ENCODE peak calls at places on chromosomes 3 and 15, in five cellular contexts. K is CD8-positive, alpha-beta T cell; W is left lung; I is tibial artery; R is ovary. B is an unnamed sample.
A peak's percentile ranks its signal among the peaks of the same experiment; 100 is the strongest.

GRCh38 chr3:83435173-83435572 is 1523.6 kb upstream of the CADM2 start:
- DNase-seq in K (no peak), W (no peak), R (no peak), I (no peak), B (no peak)

GRCh38 chr15:48547305-48547704 is 98.2 kb downstream of the FBN1 start:
- DNase-seq in I (no peak), W (no peak), K (no peak), R (no peak), B (no peak)

GRCh38 chr15:77384086-77384485 is 35.8 kb downstream of the PEAK1 start:
- DNase-seq in W (no peak), I (no peak), R (no peak), K (no peak), B (no peak)

GRCh38 chr3:140765246-140765645 is 87.4 kb downstream of the TRIM42 start:
- DNase-seq in K (no peak), I (no peak), W (no peak), R (no peak), B (no peak)

GRCh38 chr15:36571301-36571700 is 8.1 kb upstream of the CDIN1 start:
- DNase-seq in R (no peak), K (no peak), I (no peak), W (no peak), B (no peak)

GRCh38 chr3:22713936-22714335 is 489.2 kb upstream of the UBE2E2 start:
- DNase-seq in W (no peak), I (no peak), R (no peak), K (no peak), B (no peak)

GRCh38 chr3:141537866-141538265 is 51.0 kb downstream of the RASA2 start:
- DNase-seq in W (no peak), R (no peak), K (no peak), I (no peak), B (no peak)

GRCh38 chr3:55721716-55722484 is 234.8 kb upstream of the WNT5A start:
- DNase-seq in I (no peak), K (no peak), R (no peak), W (no peak), B (no peak)

GRCh38 chr3:147419062-147419701 is 10.0 kb downstream of the ZIC1 start:
- DNase-seq in I (no peak), K (no peak), W (no peak), R (peak; percentile 57), B (no peak)

DNA sequence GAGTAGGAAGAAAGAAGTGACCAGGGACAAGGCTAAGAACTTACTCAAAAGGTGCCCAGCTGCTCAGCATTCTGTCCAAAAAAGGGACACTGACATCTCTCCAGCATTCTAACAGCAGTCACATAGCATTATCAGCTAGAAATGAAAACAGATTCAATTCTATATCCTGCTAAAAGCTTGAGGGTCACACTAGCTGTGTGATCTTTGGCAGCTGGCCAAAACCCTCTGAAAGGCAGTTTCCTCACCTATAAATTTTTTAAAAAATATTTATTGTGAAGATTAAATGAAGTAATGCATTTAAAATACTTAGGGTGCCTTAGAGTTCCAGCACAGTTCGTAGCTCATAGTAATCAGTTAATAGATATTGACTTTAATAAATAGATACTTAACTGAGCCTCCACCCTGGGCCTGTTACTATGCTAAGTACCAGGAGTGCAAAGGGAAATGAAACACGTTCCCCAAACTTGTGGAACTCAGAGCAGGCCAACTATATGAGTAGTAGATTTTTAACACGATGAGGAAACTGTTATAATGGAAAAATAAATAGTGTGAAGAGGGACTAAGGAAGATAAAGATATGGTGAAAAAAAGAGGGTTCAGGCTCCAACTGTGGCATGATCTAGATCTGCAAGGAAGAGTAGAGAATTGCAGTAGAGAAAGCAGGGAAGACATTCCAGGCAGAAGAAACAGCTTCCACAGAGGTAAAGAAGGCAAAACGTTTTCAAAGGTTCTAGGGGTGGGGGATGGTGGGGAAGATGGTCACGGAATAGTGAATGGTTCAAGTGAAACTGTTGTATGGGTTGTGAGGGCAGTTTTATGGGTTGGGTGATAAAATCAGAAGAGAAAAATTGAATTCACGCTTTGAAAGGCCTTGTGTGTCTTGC is 11.4 kb downstream of the CD86 start:
- DNase-seq in R (no peak), I (no peak), K (no peak), W (no peak), B (no peak)
- H3K4me1 ChIP-seq in R (no peaks in the 10 kb centered on the region), I (no peaks in the 10 kb centered on the region), K (no peaks in the 10 kb centered on the region), W (peaks cover 21% of the 10 kb centered on the region), B (no peaks in the 10 kb centered on the region)

GRCh38 chr3:14019459-14019858 is 105.2 kb downstream of the CHCHD4 start:
- DNase-seq in W (no peak), R (no peak), I (no peak), K (no peak), B (no peak)

GRCh38 chr3:14016900-14017475 is 107.7 kb downstream of the CHCHD4 start:
- DNase-seq in W (no peak), I (no peak), K (no peak), R (no peak), B (no peak)
- H3K4me3 ChIP-seq in W (no peak overlapping the region), I (no peak overlapping the region), K (no peak overlapping the region), R (no peak overlapping the region), B (no peak overlapping the region)

DNA sequence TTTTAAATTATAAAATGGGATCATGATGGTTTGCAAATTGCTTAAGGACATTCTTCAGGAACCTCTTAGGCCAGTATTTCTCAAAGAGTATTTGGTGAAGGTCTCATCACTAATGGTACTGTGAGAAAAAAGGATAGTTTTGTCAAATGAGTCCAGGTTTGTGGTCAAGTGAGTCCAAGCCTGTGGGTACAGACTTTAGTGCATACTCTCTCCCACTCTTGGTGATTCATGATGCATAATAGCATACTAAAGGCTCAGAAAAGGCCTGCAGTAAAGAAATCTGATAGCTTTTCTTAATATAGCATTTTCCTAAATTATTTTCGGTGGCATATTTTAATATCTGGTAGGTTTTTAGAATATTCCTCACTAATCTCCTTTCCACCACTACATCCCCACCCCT is 20.0 kb downstream of the BOC start:
- DNase-seq in R (no peak), I (no peak), W (no peak), K (no peak), B (no peak)
- H3K4me1 ChIP-seq in R (peaks cover 13% of the 10 kb centered on the region), I (no peaks in the 10 kb centered on the region), W (no peaks in the 10 kb centered on the region), K (no peaks in the 10 kb centered on the region), B (peaks cover 1% of the 10 kb centered on the region)

DNA sequence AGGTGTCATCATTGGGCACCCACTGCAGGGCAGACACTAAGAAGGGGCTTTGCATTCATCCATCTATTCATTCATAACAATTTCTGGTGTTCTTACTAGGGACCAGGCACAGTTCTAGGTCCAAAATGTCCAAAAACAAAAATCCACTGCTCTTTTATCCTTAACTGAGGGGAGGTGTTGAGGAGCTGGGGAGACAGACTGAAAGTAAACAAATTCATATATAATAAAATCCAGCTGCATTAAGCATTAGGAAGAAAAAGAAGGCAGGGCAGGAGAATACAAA is 1.1 kb downstream of the EIF4E3 start:
- DNase-seq in R (no peak), W (no peak), I (no peak), K (no peak), B (no peak)
- H3K4me3 ChIP-seq in R (peak overlapping the region; percentile 90), W (peak overlapping the region; percentile 72), I (peak overlapping the region; percentile 94), K (peak overlapping the region; percentile 74), B (no peak overlapping the region)

DNA sequence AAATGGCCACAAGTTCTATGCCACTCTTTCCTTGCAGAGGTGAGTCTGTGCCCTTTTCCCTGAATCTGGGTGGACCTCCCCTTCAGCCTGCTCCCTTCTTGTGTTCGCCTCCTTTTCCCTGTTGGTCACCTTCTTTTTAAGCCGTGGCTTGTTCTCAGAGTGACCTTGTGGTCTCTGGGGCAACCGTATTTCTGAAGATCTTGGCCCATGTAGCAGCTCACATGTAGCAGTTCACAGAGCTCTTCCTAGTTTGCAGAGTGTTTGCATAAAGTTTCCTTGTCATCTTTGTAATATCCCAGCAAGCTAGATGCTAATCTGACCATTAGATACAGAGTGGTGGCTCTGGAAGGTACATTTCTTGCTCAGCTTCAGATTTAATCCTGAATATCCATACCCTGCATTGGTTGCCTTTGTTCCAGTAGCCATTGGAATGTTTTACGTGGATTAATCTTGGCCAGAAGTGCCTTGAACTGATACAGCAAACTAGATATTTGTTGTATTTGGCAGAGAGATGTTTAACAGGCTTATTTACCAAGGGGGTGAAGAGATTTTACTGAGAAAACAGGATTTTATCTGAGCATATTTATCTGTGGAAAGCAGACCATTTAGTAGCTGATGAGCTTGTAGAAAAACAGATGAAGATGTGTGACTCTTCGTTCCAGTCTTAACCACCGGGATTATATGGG is 40.6 kb upstream of the BSN start:
- DNase-seq in R (no peak), I (no peak), K (no peak), W (no peak), B (no peak)
- H3K4me1 ChIP-seq in R (no peaks in the 10 kb centered on the region), I (no peaks in the 10 kb centered on the region), K (no peaks in the 10 kb centered on the region), W (no peaks in the 10 kb centered on the region), B (no peaks in the 10 kb centered on the region)

GRCh38 chr3:64445318-64446300 is 220.3 kb upstream of the PRICKLE2 start:
- DNase-seq in K (no peak), I (no peak), W (peak; percentile 53), R (peak; percentile 61), B (peak; percentile 33)
- H3K4me3 ChIP-seq in K (no peak overlapping the region), I (peak overlapping the region; percentile 54), W (peak overlapping the region; percentile 46), R (peak overlapping the region; percentile 38), B (peak overlapping the region; percentile 87)

GRCh38 chr3:156536524-156537316 is 18.2 kb downstream of the SSR3 start:
- DNase-seq in I (no peak), K (no peak), W (no peak), R (no peak), B (no peak)
- H3K4me1 ChIP-seq in I (peaks cover 21% of the 10 kb centered on the region), K (no peaks in the 10 kb centered on the region), W (peaks cover 10% of the 10 kb centered on the region), R (peaks cover 2% of the 10 kb centered on the region), B (peaks cover 8% of the 10 kb centered on the region)

B was measured in iPS DF 6.9.